ENCODE peak calls at places on chromosome 15, in six cellular contexts. H is thoracic aorta, Y is body of pancreas, Q is heart right ventricle, J is mammary epithelial cell, W is OCI-LY7. F is an unnamed sample. For H3K9me3, the result is how much of the 10 kb centered on the place peaks cover.

GRCh38 chr15:62165029-62165792 is at the start of gene C2CD4B:
- DNase-seq in W (no peak), H (no peak), Q (peak), Y (peak), J (peak), F (peak)

GRCh38 chr15:66293419-66294156 is at the start of gene DIS3L:
- DNase-seq in H (no peak), W (peak), J (peak), Q (peak), Y (peak), F (peak)

GRCh38 chr15:62737551-62737950 is 305.0 kb upstream of the TPM1 start:
- DNase-seq in H (no peak), W (no peak), J (peak), Y (no peak), Q (no peak), F (no peak)

GRCh38 chr15:88790486-88790885 is 12.8 kb upstream of the ACAN start:
- DNase-seq in Q (no peak), W (no peak), Y (no peak), J (no peak), H (no peak), F (no peak)

GRCh38 chr15:98609144-98609852 is 39.0 kb upstream of the IGF1R start:
- DNase-seq in J (peak), W (no peak), Q (no peak), Y (peak), H (no peak), F (peak)

GRCh38 chr15:63045438-63046278 is 3.1 kb downstream of the TPM1 start:
- DNase-seq in J (peak), H (no peak), Q (no peak), Y (no peak), W (no peak), F (no peak)

GRCh38 chr15:36177590-36178281 is 401.7 kb upstream of the CDIN1 start:
- DNase-seq in Y (no peak), W (no peak), H (no peak), Q (no peak), J (no peak), F (no peak)

GRCh38 chr15:67164811-67165652 is 89.4 kb downstream of the AAGAB start:
- DNase-seq in J (no peak), Q (peak), Y (no peak), H (peak), W (no peak), F (no peak)

GRCh38 chr15:29170496-29170895 is 99.1 kb downstream of the NSMCE3 start:
- DNase-seq in H (no peak), J (no peak), Y (no peak), W (no peak), Q (no peak), F (no peak)

GRCh38 chr15:49232407-49232806 is 62.4 kb downstream of the GALK2 start:
- DNase-seq in J (no peak), Y (no peak), W (no peak), H (no peak), Q (no peak), F (no peak)

GRCh38 chr15:45535486-45536042 is 13.0 kb upstream of the SLC30A4 start:
- DNase-seq in Y (peak), Q (no peak), H (no peak), J (no peak), W (no peak), F (no peak)

GRCh38 chr15:78951841-78952238 is 7.0 kb upstream of the CTSH start:
- DNase-seq in Y (peak), W (no peak), Q (no peak), J (peak), H (no peak), F (no peak)

GRCh38 chr15:77839970-77840609 is 207.4 kb upstream of the LINGO1 start:
- DNase-seq in Q (no peak), J (no peak), W (no peak), H (no peak), Y (no peak), F (no peak)

GRCh38 chr15:36965561-36966342 is 134.6 kb downstream of the MEIS2 start:
- DNase-seq in J (no peak), W (no peak), H (no peak), Q (no peak), Y (no peak), F (no peak)

DNA sequence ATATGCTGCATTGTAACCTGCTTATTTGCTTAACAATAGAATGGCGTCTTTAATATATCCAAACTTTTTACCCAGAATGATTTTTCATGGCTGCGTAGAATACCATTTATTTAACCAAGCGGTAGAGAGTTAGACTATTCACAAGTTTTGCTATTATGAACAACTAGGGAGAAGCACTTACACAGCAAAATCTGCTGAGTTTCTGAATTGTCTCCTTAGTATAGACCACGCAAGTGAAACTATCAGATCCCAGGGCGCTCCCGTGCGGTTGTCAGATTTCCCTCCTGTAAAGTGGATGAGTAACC is 12.6 kb upstream of the ADPGK start:
- DNase-seq in Q (no peak), W (no peak), J (no peak), Y (no peak), H (no peak), F (no peak)
- H3K4me3 ChIP-seq in Q (peak), W (peak), J (peak), Y (no peak), H (peak), F (no peak)

GRCh38 chr15:52783929-52784798 is 6.0 kb downstream of the ONECUT1 start:
- DNase-seq in W (no peak), H (no peak), J (no peak), Q (no peak), Y (peak), F (peak)
- H3K9me3 ChIP-seq in W (under half), H (under half), J (under half), Q (under half), Y (under half), F (under half)

GRCh38 chr15:99620178-99620577 is 54.4 kb downstream of the MEF2A start:
- DNase-seq in Q (no peak), H (no peak), J (no peak), W (no peak), Y (no peak), F (no peak)
- H3K4me3 ChIP-seq in Q (no peak), H (no peak), J (no peak), W (no peak), Y (no peak), F (no peak)

GRCh38 chr15:25067725-25068309 is 113.0 kb downstream of the SNRPN start:
- DNase-seq in Q (no peak), Y (no peak), J (no peak), W (no peak), H (no peak), F (no peak)
- H3K9me3 ChIP-seq in Q (half or more), Y (half or more), J (half or more), W (under half), H (half or more), F (under half)

DNA sequence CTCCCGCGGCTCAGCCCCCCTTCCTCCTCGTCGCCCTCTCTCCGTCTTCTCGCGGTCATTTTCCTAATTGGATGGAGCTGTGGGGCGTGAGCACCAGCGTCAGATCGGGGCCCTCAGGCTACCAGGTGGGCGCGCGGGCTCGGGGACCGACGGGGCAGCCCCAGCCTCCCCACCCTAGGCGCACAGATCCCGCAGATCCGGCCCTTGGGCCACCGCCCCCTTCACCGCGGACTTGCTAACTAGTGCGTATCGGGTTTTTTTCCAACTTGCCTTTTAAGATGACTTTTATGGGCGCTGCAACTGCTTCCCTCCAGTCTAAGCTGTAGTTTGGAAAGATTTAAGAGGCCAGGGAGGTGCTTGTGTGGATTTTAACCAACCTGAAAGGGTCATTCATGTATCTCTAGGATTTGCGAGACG is 1.3 kb downstream of the ZNF710 start:
- DNase-seq in Q (peak), H (no peak), J (peak), Y (peak), W (peak), F (peak)
- H3K4me3 ChIP-seq in Q (peak), H (peak), J (peak), Y (peak), W (peak), F (peak)

GRCh38 chr15:24986653-24987052 is 31.9 kb downstream of the SNRPN start:
- DNase-seq in Y (no peak), Q (no peak), W (no peak), H (no peak), J (no peak), F (no peak)
- H3K9me3 ChIP-seq in Y (under half), Q (half or more), W (under half), H (under half), J (under half), F (under half)

F was measured in MG63.